ENCODE peak calls at places on chromosomes 7 and 10, in eight cellular contexts. A, L, F, K, M, O, Z and Q are unnamed samples.

GRCh38 chr7:50068850-50069551 is 24.0 kb downstream of the ZPBP start:
- DNase-seq in A (peak; percentile 28), L (peak; percentile 27), F (no peak), K (no peak), M (no peak), O (no peak), Z (peak; percentile 33), Q (peak; percentile 74)

GRCh38 chr10:12902135-12902572 is 99.4 kb downstream of the CCDC3 start:
- DNase-seq in A (peak; percentile 37), L (no peak), F (no peak), K (peak; percentile 64), M (peak; percentile 66), O (peak; percentile 82), Z (peak; percentile 50), Q (peak; percentile 72)

GRCh38 chr10:97071491-97071890 is 114.3 kb downstream of the SLIT1 start:
- DNase-seq in A (no peak), L (no peak), F (no peak), K (no peak), M (no peak), O (no peak), Z (no peak), Q (no peak)

GRCh38 chr10:61775111-61775510 is 112.4 kb downstream of the CABCOCO1 start:
- DNase-seq in A (no peak), L (no peak), F (no peak), K (no peak), M (no peak), O (no peak), Z (no peak), Q (no peak)

GRCh38 chr7:65722361-65722792 is 150.5 kb upstream of the VKORC1L1 start:
- DNase-seq in A (peak; percentile 75), L (peak; percentile 32), F (peak; percentile 70), K (peak; percentile 11), M (peak; percentile 53), O (peak; percentile 41), Z (peak; percentile 58), Q (peak; percentile 82)

GRCh38 chr10:86349940-86350630 is 16.5 kb downstream of the GRID1 start:
- DNase-seq in A (no peak), L (no peak), F (no peak), K (no peak), M (no peak), O (no peak), Z (no peak), Q (no peak)

GRCh38 chr7:150361807-150362621 is 6.6 kb upstream of the REPIN1 start:
- DNase-seq in A (no peak), L (no peak), F (peak; percentile 58), K (no peak), M (no peak), O (no peak), Z (no peak), Q (no peak)

GRCh38 chr7:8436965-8437364 is 3.6 kb downstream of the NXPH1 start:
- DNase-seq in A (peak; percentile 57), L (no peak), F (no peak), K (no peak), M (peak; percentile 73), O (no peak), Z (peak; percentile 36), Q (peak; percentile 78)

DNA sequence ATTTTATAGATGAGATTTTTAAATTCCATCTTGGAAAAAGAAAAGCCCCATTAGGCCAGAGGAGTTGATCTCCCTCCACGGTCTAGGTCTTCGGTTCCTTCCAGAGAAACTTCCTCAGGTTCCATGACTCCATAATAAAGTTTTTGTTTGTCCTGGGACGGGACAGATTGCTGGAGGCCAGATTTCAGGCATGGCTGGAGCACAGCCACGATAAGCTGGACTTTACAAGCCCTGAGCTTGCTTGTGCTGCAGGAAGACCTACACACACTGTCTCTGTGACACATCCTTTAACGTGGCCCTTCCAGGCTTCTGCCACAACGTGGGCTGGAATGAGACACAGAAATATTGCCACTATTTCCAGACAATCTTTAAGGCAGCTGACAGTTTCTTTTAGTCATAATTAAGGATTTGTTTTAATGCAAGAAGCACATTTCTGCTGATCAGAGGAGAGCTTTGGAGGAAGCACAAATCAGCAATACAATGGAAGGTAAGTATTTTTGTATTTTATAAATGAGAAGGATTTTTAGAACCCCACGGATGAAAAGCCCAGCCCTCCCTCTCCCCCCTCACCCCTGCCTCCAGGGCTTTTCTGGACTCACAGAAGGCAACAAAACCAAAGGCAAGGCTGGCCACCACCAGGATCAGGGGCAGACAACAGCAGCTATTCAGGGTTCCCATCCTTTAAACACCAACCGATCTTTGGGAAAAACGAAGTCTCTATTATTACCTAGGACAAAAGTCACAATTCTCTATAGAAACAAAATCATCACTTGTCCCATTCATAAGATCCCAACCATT is 6.5 kb downstream of the CTBP2 start:
- DNase-seq in A (no peak), L (no peak), F (no peak), K (peak; percentile 54), M (no peak), O (no peak), Z (no peak), Q (peak; percentile 45)
- TF ChIP-seq POLR2A in A (no peak), L (no peak), F (no peak), K (no peak), M (no peak), O (no peak), Z (no peak), Q (no peak)

GRCh38 chr10:11663763-11664555 is 52.5 kb upstream of the USP6NL start:
- DNase-seq in A (peak; percentile 75), L (no peak), F (no peak), K (no peak), M (peak; percentile 7), O (no peak), Z (no peak), Q (no peak)

GRCh38 chr10:11672836-11673235 is 61.4 kb upstream of the USP6NL start:
- DNase-seq in A (no peak), L (no peak), F (peak; percentile 37), K (no peak), M (no peak), O (no peak), Z (no peak), Q (no peak)

GRCh38 chr10:11670311-11670825 is 58.9 kb upstream of the USP6NL start:
- DNase-seq in A (no peak), L (no peak), F (peak; percentile 47), K (no peak), M (no peak), O (no peak), Z (no peak), Q (no peak)

GRCh38 chr10:11668847-11669610 is 57.6 kb upstream of the USP6NL start:
- DNase-seq in A (no peak), L (no peak), F (no peak), K (no peak), M (no peak), O (no peak), Z (no peak), Q (no peak)

GRCh38 chr10:11667756-11668155 is 56.3 kb upstream of the USP6NL start:
- DNase-seq in A (no peak), L (no peak), F (no peak), K (no peak), M (no peak), O (no peak), Z (no peak), Q (no peak)
- H3K27ac ChIP-seq in A (no peak overlapping the region), L (no peak overlapping the region), F (no peak overlapping the region), K (no peak overlapping the region), M (no peak overlapping the region), O (no peak overlapping the region), Z (no peak overlapping the region), Q (no peak overlapping the region)

GRCh38 chr10:95560288-95561199 is 627 bp downstream of the SORBS1 start:
- DNase-seq in A (peak; percentile 67), L (peak; percentile 48), F (peak; percentile 80), K (peak; percentile 22), M (peak; percentile 28), O (peak; percentile 30), Z (peak; percentile 34), Q (peak; percentile 64)

GRCh38 chr10:95559466-95559865 is 1.7 kb downstream of the SORBS1 start:
- DNase-seq in A (no peak), L (peak; percentile 48), F (peak; percentile 85), K (no peak), M (no peak), O (no peak), Z (peak; percentile 17), Q (no peak)

GRCh38 chr10:95558593-95559320 is 2.4 kb downstream of the SORBS1 start:
- DNase-seq in A (no peak), L (no peak), F (no peak), K (no peak), M (no peak), O (no peak), Z (no peak), Q (no peak)

GRCh38 chr10:95562326-95562725 is 1.2 kb upstream of the SORBS1 start:
- DNase-seq in A (no peak), L (no peak), F (no peak), K (no peak), M (no peak), O (no peak), Z (no peak), Q (no peak)

DNA sequence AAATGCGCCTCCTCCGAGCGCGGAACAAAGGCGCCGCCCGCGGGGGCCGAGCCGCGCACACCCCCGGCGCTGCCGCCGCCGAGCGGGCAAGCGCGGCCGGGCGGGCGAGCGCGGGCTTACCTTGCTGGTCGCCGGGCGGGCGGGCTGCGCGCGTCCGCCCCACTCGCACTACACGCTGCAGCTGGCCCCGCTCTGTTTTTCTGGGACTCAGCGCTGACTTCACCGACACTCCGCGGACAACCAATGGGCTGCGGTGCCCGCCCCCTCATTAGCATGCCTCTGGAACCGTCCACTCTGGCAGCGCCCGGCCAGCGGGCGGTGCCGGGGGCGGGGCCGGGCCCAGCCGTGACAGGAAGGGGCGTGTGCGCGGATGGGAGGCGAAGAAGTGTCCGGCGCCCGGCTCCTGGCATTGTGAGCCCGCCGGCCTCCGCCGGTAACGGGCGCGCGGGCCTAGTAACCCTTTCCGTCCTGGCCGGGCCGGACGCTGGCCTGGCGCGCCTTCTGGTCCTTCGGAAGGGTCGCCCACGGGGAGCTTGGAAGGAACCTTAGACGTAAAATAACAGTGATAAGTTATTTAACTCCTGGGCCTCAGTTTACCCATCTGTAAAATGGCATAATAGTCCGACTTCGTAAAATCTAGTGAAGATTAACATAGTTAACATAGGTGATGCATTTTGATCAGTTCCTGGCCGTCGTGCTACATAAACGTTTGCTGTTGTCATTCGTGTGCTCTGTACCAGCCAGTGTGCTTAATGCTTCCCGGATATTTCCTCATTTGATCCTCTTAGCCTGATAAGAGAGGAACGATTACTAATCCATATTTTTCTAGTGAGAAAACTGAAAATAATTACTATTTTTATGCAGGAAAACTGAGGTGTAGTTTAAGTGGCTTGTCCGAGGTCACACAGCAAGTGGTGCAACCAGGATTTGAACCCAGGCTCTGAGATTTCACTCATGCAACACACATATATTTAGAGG is at the start of gene SORBS1:
- DNase-seq in A (peak; percentile 97), L (peak; percentile 98), F (peak; percentile 99), K (peak; percentile 91), M (peak; percentile 94), O (peak; percentile 92), Z (peak; percentile 97), Q (peak; percentile 98)
- TF ChIP-seq POLR2A in A (peak; percentile 83), L (peak; percentile 100), F (peak; percentile 53), K (peak; percentile 55), M (peak; percentile 53), O (peak; percentile 100), Z (peak; percentile 86), Q (peak; percentile 89)

DNA sequence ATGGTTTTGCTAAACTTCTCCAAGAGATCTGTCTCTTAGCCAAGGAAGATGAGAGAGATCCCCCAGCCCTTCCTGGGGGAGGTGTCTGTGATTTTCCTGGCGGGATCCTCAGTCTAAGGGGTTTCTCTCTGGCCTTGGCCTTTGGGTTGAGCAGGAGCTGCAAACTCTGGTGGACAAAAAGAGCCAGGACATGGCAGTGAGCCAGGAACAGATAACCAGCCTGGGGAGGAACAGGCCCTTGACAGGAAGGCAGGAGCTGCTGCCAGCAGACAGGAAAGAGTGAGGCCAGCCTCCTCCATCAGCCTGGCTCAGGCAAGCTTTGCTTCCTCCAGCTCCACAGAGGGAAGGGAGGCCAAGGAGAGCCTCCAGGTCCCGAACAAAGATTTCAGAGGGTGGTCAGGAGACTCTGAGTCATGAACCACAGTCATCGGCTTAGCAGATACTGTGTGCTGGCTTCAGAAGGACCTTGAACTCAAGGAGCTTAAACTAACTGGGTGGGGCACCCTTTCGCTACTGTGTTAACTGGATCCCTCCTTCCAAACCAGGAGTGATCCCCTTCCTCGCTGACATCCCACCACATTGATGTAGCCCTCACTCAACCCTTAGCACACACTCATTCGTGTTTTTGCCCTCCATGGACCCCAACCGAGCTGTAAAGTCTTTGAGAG is 34.7 kb downstream of the DDIT4 start:
- DNase-seq in A (peak; percentile 63), L (peak; percentile 87), F (peak; percentile 82), K (peak; percentile 85), M (peak; percentile 86), O (no peak), Z (peak; percentile 82), Q (peak; percentile 63)
- H3K27ac ChIP-seq in A (peak overlapping the region; percentile 81), L (peak overlapping the region; percentile 9), F (peak overlapping the region; percentile 49), K (peak overlapping the region; percentile 3), M (peak overlapping the region; percentile 87), O (peak overlapping the region; percentile 85), Z (peak overlapping the region; percentile 85), Q (no peak overlapping the region)